ENCODE peak calls at places on chromosomes 12 and 14, in eight cellular contexts. One of them, this sample, is unnamed.

GRCh38 chr14:100830681-100831080 is 4.8 kb downstream of the MEG3 start:
- DNase-seq in breast epithelium: no peak
- DNase-seq in amniotic epithelial cell: no peak
- DNase-seq in Calu3: no peak
- DNase-seq in foreskin fibroblast: no peak
- DNase-seq in T-helper 2 cell: no peak
- DNase-seq in heart right ventricle: no peak
- DNase-seq in GM03348: no peak
- DNase-seq in this sample: no peak

GRCh38 chr12:43282106-43282505 is 269.9 kb downstream of the ADAMTS20 start:
- DNase-seq in Calu3: no peak
- DNase-seq in breast epithelium: no peak
- DNase-seq in amniotic epithelial cell: peak
- DNase-seq in T-helper 2 cell: no peak
- DNase-seq in heart right ventricle: no peak
- DNase-seq in foreskin fibroblast: no peak
- DNase-seq in GM03348: peak
- DNase-seq in this sample: no peak

GRCh38 chr12:49922349-49923034 is 18.8 kb upstream of the FAIM2 start:
- DNase-seq in GM03348: no peak
- DNase-seq in foreskin fibroblast: no peak
- DNase-seq in amniotic epithelial cell: peak
- DNase-seq in heart right ventricle: peak
- DNase-seq in Calu3: no peak
- DNase-seq in T-helper 2 cell: no peak
- DNase-seq in breast epithelium: no peak
- DNase-seq in this sample: no peak

GRCh38 chr12:51591020-51591901 is at the start of gene SCN8A:
- DNase-seq in breast epithelium: no peak
- DNase-seq in amniotic epithelial cell: peak
- DNase-seq in heart right ventricle: peak
- DNase-seq in foreskin fibroblast: peak
- DNase-seq in T-helper 2 cell: peak
- DNase-seq in Calu3: peak
- DNase-seq in GM03348: peak
- DNase-seq in this sample: no peak

GRCh38 chr14:99672506-99673327 is 11.4 kb upstream of the CYP46A1 start:
- DNase-seq in GM03348: no peak
- DNase-seq in foreskin fibroblast: no peak
- DNase-seq in heart right ventricle: no peak
- DNase-seq in Calu3: no peak
- DNase-seq in breast epithelium: no peak
- DNase-seq in amniotic epithelial cell: no peak
- DNase-seq in T-helper 2 cell: no peak
- DNase-seq in this sample: no peak

GRCh38 chr12:53418221-53418620 is 5.4 kb upstream of the AMHR2 start:
- DNase-seq in Calu3: no peak
- DNase-seq in amniotic epithelial cell: no peak
- DNase-seq in T-helper 2 cell: no peak
- DNase-seq in foreskin fibroblast: no peak
- DNase-seq in GM03348: no peak
- DNase-seq in heart right ventricle: no peak
- DNase-seq in breast epithelium: no peak
- DNase-seq in this sample: no peak

GRCh38 chr12:102956738-102957338 is 636 bp upstream of the ASCL1 start:
- DNase-seq in GM03348: no peak
- DNase-seq in heart right ventricle: no peak
- DNase-seq in Calu3: no peak
- DNase-seq in T-helper 2 cell: no peak
- DNase-seq in breast epithelium: no peak
- DNase-seq in foreskin fibroblast: no peak
- DNase-seq in amniotic epithelial cell: no peak
- DNase-seq in this sample: no peak

GRCh38 chr12:63845726-63846125 is 1.2 kb downstream of the SRGAP1 start:
- DNase-seq in T-helper 2 cell: no peak
- DNase-seq in Calu3: no peak
- DNase-seq in GM03348: peak
- DNase-seq in heart right ventricle: no peak
- DNase-seq in amniotic epithelial cell: peak
- DNase-seq in foreskin fibroblast: peak
- DNase-seq in breast epithelium: no peak
- DNase-seq in this sample: no peak

GRCh38 chr12:55830601-55831406 is 1.4 kb upstream of the DNAJC14 start:
- DNase-seq in heart right ventricle: peak
- DNase-seq in breast epithelium: peak
- DNase-seq in GM03348: peak
- DNase-seq in T-helper 2 cell: peak
- DNase-seq in Calu3: peak
- DNase-seq in foreskin fibroblast: peak
- DNase-seq in amniotic epithelial cell: peak
- DNase-seq in this sample: no peak

GRCh38 chr14:68248481-68249255 is 429.1 kb downstream of the RAD51B start:
- DNase-seq in foreskin fibroblast: peak
- DNase-seq in Calu3: peak
- DNase-seq in breast epithelium: no peak
- DNase-seq in GM03348: peak
- DNase-seq in heart right ventricle: peak
- DNase-seq in amniotic epithelial cell: peak
- DNase-seq in T-helper 2 cell: peak
- DNase-seq in this sample: no peak

GRCh38 chr12:49358548-49359141 is 8.6 kb upstream of the SPATS2 start:
- DNase-seq in breast epithelium: no peak
- DNase-seq in amniotic epithelial cell: peak
- DNase-seq in heart right ventricle: peak
- DNase-seq in Calu3: peak
- DNase-seq in GM03348: peak
- DNase-seq in foreskin fibroblast: no peak
- DNase-seq in T-helper 2 cell: peak
- DNase-seq in this sample: no peak

GRCh38 chr12:120466560-120467315 is 2.8 kb downstream of the SRSF9 start:
- DNase-seq in heart right ventricle: peak
- DNase-seq in foreskin fibroblast: no peak
- DNase-seq in breast epithelium: no peak
- DNase-seq in GM03348: peak
- DNase-seq in Calu3: peak
- DNase-seq in T-helper 2 cell: no peak
- DNase-seq in amniotic epithelial cell: peak
- DNase-seq in this sample: no peak

GRCh38 chr14:59897757-59898383 is 22.1 kb upstream of the LRRC9 start:
- DNase-seq in foreskin fibroblast: no peak
- DNase-seq in amniotic epithelial cell: peak
- DNase-seq in T-helper 2 cell: no peak
- DNase-seq in heart right ventricle: no peak
- DNase-seq in GM03348: no peak
- DNase-seq in breast epithelium: no peak
- DNase-seq in Calu3: peak
- DNase-seq in this sample: no peak

GRCh38 chr12:110344657-110345056 is 58.9 kb downstream of the ANAPC7 start:
- DNase-seq in GM03348: no peak
- DNase-seq in amniotic epithelial cell: no peak
- DNase-seq in T-helper 2 cell: no peak
- DNase-seq in Calu3: no peak
- DNase-seq in heart right ventricle: no peak
- DNase-seq in breast epithelium: no peak
- DNase-seq in foreskin fibroblast: no peak
- DNase-seq in this sample: no peak

GRCh38 chr12:118136559-118137003 is 657 bp downstream of the PEBP1 start:
- DNase-seq in T-helper 2 cell: peak
- DNase-seq in amniotic epithelial cell: peak
- DNase-seq in breast epithelium: peak
- DNase-seq in foreskin fibroblast: peak
- DNase-seq in heart right ventricle: peak
- DNase-seq in Calu3: peak
- DNase-seq in GM03348: peak
- DNase-seq in this sample: peak

GRCh38 chr14:61537567-61538463 is 157.5 kb upstream of the HIF1A start:
- DNase-seq in amniotic epithelial cell: peak
- DNase-seq in foreskin fibroblast: peak
- DNase-seq in breast epithelium: peak
- DNase-seq in GM03348: peak
- DNase-seq in T-helper 2 cell: peak
- DNase-seq in Calu3: peak
- DNase-seq in heart right ventricle: no peak
- DNase-seq in this sample: no peak

GRCh38 chr12:6925239-6925542 is 2.6 kb upstream of the ATN1 start:
- DNase-seq in breast epithelium: no peak
- DNase-seq in amniotic epithelial cell: no peak
- DNase-seq in Calu3: no peak
- DNase-seq in foreskin fibroblast: no peak
- DNase-seq in GM03348: no peak
- DNase-seq in heart right ventricle: no peak
- DNase-seq in T-helper 2 cell: no peak
- DNase-seq in this sample: no peak

GRCh38 chr12:104628338-104629135 is 171.8 kb downstream of the CHST11 start:
- DNase-seq in amniotic epithelial cell: no peak
- DNase-seq in T-helper 2 cell: no peak
- DNase-seq in GM03348: no peak
- DNase-seq in foreskin fibroblast: no peak
- DNase-seq in breast epithelium: no peak
- DNase-seq in Calu3: no peak
- DNase-seq in heart right ventricle: peak
- DNase-seq in this sample: no peak

GRCh38 chr14:61103541-61104339 is 122.7 kb downstream of the SLC38A6 start:
- DNase-seq in T-helper 2 cell: no peak
- DNase-seq in GM03348: peak
- DNase-seq in heart right ventricle: peak
- DNase-seq in Calu3: peak
- DNase-seq in foreskin fibroblast: peak
- DNase-seq in breast epithelium: no peak
- DNase-seq in amniotic epithelial cell: peak
- DNase-seq in this sample: no peak

GRCh38 chr12:2061402-2061801 is 8.6 kb downstream of the CACNA1C start:
- DNase-seq in foreskin fibroblast: no peak
- DNase-seq in GM03348: no peak
- DNase-seq in breast epithelium: no peak
- DNase-seq in heart right ventricle: no peak
- DNase-seq in T-helper 2 cell: no peak
- DNase-seq in Calu3: no peak
- DNase-seq in amniotic epithelial cell: no peak
- DNase-seq in this sample: no peak

GRCh38 chr12:614727-615060 is 48.6 kb downstream of the NINJ2 start:
- DNase-seq in foreskin fibroblast: no peak
- DNase-seq in GM03348: no peak
- DNase-seq in breast epithelium: no peak
- DNase-seq in heart right ventricle: no peak
- DNase-seq in T-helper 2 cell: no peak
- DNase-seq in amniotic epithelial cell: no peak
- DNase-seq in Calu3: no peak
- DNase-seq in this sample: no peak

GRCh38 chr12:14567311-14568195 is at the start of gene PLBD1:
- DNase-seq in amniotic epithelial cell: peak
- DNase-seq in heart right ventricle: peak
- DNase-seq in breast epithelium: no peak
- DNase-seq in T-helper 2 cell: no peak
- DNase-seq in Calu3: peak
- DNase-seq in foreskin fibroblast: peak
- DNase-seq in GM03348: peak
- DNase-seq in this sample: no peak

GRCh38 chr14:52429451-52429850 is 115.3 kb downstream of the PTGER2 start:
- DNase-seq in amniotic epithelial cell: no peak
- DNase-seq in Calu3: no peak
- DNase-seq in T-helper 2 cell: no peak
- DNase-seq in heart right ventricle: no peak
- DNase-seq in foreskin fibroblast: no peak
- DNase-seq in GM03348: no peak
- DNase-seq in breast epithelium: no peak
- DNase-seq in this sample: no peak

GRCh38 chr14:72629534-72629933 is 264.4 kb downstream of the DPF3 start:
- DNase-seq in amniotic epithelial cell: no peak
- DNase-seq in GM03348: no peak
- DNase-seq in breast epithelium: no peak
- DNase-seq in Calu3: no peak
- DNase-seq in heart right ventricle: no peak
- DNase-seq in foreskin fibroblast: no peak
- DNase-seq in T-helper 2 cell: no peak
- DNase-seq in this sample: no peak

GRCh38 chr12:6868211-6869048 is 1.1 kb downstream of the TPI1 start:
- DNase-seq in heart right ventricle: no peak
- DNase-seq in Calu3: no peak
- DNase-seq in breast epithelium: no peak
- DNase-seq in foreskin fibroblast: no peak
- DNase-seq in GM03348: no peak
- DNase-seq in amniotic epithelial cell: peak
- DNase-seq in T-helper 2 cell: no peak
- DNase-seq in this sample: no peak

GRCh38 chr14:49497725-49498348 is 88.3 kb downstream of the RPS29 start:
- DNase-seq in foreskin fibroblast: peak
- DNase-seq in GM03348: peak
- DNase-seq in T-helper 2 cell: no peak
- DNase-seq in amniotic epithelial cell: peak
- DNase-seq in heart right ventricle: peak
- DNase-seq in Calu3: peak
- DNase-seq in breast epithelium: no peak
- DNase-seq in this sample: no peak

GRCh38 chr12:69341328-69341727 is 6.9 kb upstream of the LYZ start:
- DNase-seq in heart right ventricle: no peak
- DNase-seq in T-helper 2 cell: no peak
- DNase-seq in amniotic epithelial cell: no peak
- DNase-seq in Calu3: no peak
- DNase-seq in breast epithelium: no peak
- DNase-seq in foreskin fibroblast: no peak
- DNase-seq in GM03348: no peak
- DNase-seq in this sample: no peak

GRCh38 chr12:20555771-20556170 is 139.4 kb upstream of the SLCO1C1 start:
- DNase-seq in foreskin fibroblast: no peak
- DNase-seq in T-helper 2 cell: no peak
- DNase-seq in Calu3: no peak
- DNase-seq in breast epithelium: no peak
- DNase-seq in GM03348: no peak
- DNase-seq in heart right ventricle: no peak
- DNase-seq in amniotic epithelial cell: no peak
- DNase-seq in this sample: no peak

GRCh38 chr14:49986344-49987014 is 93.6 kb downstream of the ARF6 start:
- DNase-seq in heart right ventricle: no peak
- DNase-seq in breast epithelium: no peak
- DNase-seq in amniotic epithelial cell: peak
- DNase-seq in GM03348: no peak
- DNase-seq in Calu3: no peak
- DNase-seq in T-helper 2 cell: no peak
- DNase-seq in foreskin fibroblast: no peak
- DNase-seq in this sample: no peak

GRCh38 chr14:94123868-94124267 is 5.5 kb downstream of the IFI27L2 start:
- DNase-seq in heart right ventricle: no peak
- DNase-seq in breast epithelium: no peak
- DNase-seq in GM03348: no peak
- DNase-seq in Calu3: no peak
- DNase-seq in T-helper 2 cell: no peak
- DNase-seq in amniotic epithelial cell: no peak
- DNase-seq in foreskin fibroblast: no peak
- DNase-seq in this sample: no peak

GRCh38 chr12:127214196-127214595 is 1052.8 kb upstream of the TMEM132C start:
- DNase-seq in T-helper 2 cell: no peak
- DNase-seq in GM03348: peak
- DNase-seq in Calu3: no peak
- DNase-seq in heart right ventricle: no peak
- DNase-seq in breast epithelium: no peak
- DNase-seq in amniotic epithelial cell: no peak
- DNase-seq in foreskin fibroblast: no peak
- DNase-seq in this sample: no peak

GRCh38 chr12:20058068-20058467 is 310.3 kb upstream of the PDE3A start:
- DNase-seq in Calu3: no peak
- DNase-seq in breast epithelium: no peak
- DNase-seq in GM03348: no peak
- DNase-seq in amniotic epithelial cell: no peak
- DNase-seq in T-helper 2 cell: no peak
- DNase-seq in heart right ventricle: no peak
- DNase-seq in foreskin fibroblast: no peak
- DNase-seq in this sample: no peak

GRCh38 chr14:88507208-88507607 is 47.6 kb downstream of the PTPN21 start:
- DNase-seq in breast epithelium: no peak
- DNase-seq in heart right ventricle: no peak
- DNase-seq in foreskin fibroblast: no peak
- DNase-seq in Calu3: no peak
- DNase-seq in GM03348: no peak
- DNase-seq in T-helper 2 cell: no peak
- DNase-seq in amniotic epithelial cell: no peak
- DNase-seq in this sample: no peak

GRCh38 chr12:42090899-42091298 is 53.8 kb downstream of the GXYLT1 start:
- DNase-seq in foreskin fibroblast: peak
- DNase-seq in breast epithelium: no peak
- DNase-seq in T-helper 2 cell: no peak
- DNase-seq in amniotic epithelial cell: peak
- DNase-seq in heart right ventricle: no peak
- DNase-seq in Calu3: no peak
- DNase-seq in GM03348: peak
- DNase-seq in this sample: no peak

This sample was measured in omental fat pad.